ENCODE peak calls at places on chromosomes 4 and X, in eight cellular contexts. T, L, N, V, R, C, I and U are unnamed samples. For H3K27me3, the result is how much of the 10 kb centered on the place peaks cover.

GRCh38 chrX:97828454-97828853 is 944.7 kb downstream of the RPA4 start:
- ATAC-seq in C (no peak), R (no peak), V (no peak), T (no peak), N (no peak), I (no peak), L (no peak), U (no peak)

GRCh38 chr4:5759236-5760075 is 48.5 kb downstream of the EVC start:
- ATAC-seq in I (no peak), T (no peak), C (no peak), L (no peak), R (no peak), N (no peak), V (no peak), U (no peak)

GRCh38 chr4:7978489-7978888 is 38.8 kb upstream of the AFAP1 start:
- ATAC-seq in R (peak), I (no peak), T (no peak), V (peak), N (peak), C (peak), L (no peak), U (no peak)

GRCh38 chr4:140622333-140622958 is 53.7 kb upstream of the UCP1 start:
- ATAC-seq in N (no peak), L (peak), C (no peak), I (no peak), R (no peak), V (no peak), T (no peak), U (peak)

GRCh38 chr4:119037709-119038463 is 97.7 kb upstream of the MYOZ2 start:
- ATAC-seq in N (peak), V (no peak), T (no peak), I (peak), R (no peak), L (no peak), C (no peak), U (no peak)

GRCh38 chrX:281166-281999 is at the start of gene PLCXD1:
- ATAC-seq in T (no peak), I (no peak), C (peak), R (no peak), V (peak), L (peak), N (no peak), U (no peak)

GRCh38 chr4:39812500-39812899 is 114.6 kb downstream of the UBE2K start:
- ATAC-seq in L (no peak), C (no peak), T (peak), N (no peak), I (no peak), R (no peak), V (no peak), U (no peak)

GRCh38 chr4:37604464-37604863 is 81.7 kb downstream of the RELL1 start:
- ATAC-seq in I (no peak), T (no peak), L (no peak), V (no peak), C (no peak), R (peak), N (no peak), U (no peak)

GRCh38 chrX:134669378-134670098 is 11.3 kb upstream of the PLAC1 start:
- ATAC-seq in C (peak), V (peak), L (no peak), R (peak), I (no peak), N (peak), T (no peak), U (peak)

GRCh38 chrX:3286196-3286920 is 60.1 kb downstream of the MXRA5 start:
- ATAC-seq in I (no peak), R (no peak), V (peak), L (no peak), C (peak), T (no peak), N (no peak), U (no peak)

GRCh38 chr4:78737020-78737419 is 39.1 kb upstream of the BMP2K start:
- ATAC-seq in T (no peak), C (no peak), N (no peak), V (no peak), L (no peak), I (no peak), R (no peak), U (no peak)

GRCh38 chr4:11507920-11508319 is 79.2 kb upstream of the HS3ST1 start:
- ATAC-seq in T (no peak), I (no peak), V (no peak), L (no peak), C (no peak), R (no peak), N (no peak), U (no peak)

GRCh38 chr4:78552398-78553396 is 1.1 kb downstream of the ANXA3 start:
- ATAC-seq in N (peak), L (peak), R (peak), C (peak), T (no peak), I (peak), V (no peak), U (peak)

GRCh38 chr4:74157116-74157742 is 689 bp upstream of the MTHFD2L start:
- ATAC-seq in R (peak), N (no peak), T (no peak), L (peak), V (peak), I (no peak), C (no peak), U (no peak)

GRCh38 chr4:122705035-122705434 is 27.5 kb upstream of the BBS12 start:
- ATAC-seq in R (no peak), N (no peak), L (no peak), T (no peak), C (no peak), V (no peak), I (no peak), U (no peak)

GRCh38 chr4:56668267-56668666 is 12.8 kb downstream of the HOPX start:
- ATAC-seq in T (no peak), C (no peak), I (no peak), V (no peak), N (peak), R (peak), L (no peak), U (no peak)

GRCh38 chr4:38368612-38369011 is 295.4 kb upstream of the KLF3 start:
- ATAC-seq in T (no peak), V (no peak), I (no peak), L (no peak), N (no peak), R (peak), C (no peak), U (no peak)

GRCh38 chrX:69362889-69363288 is 141.2 kb upstream of the NALF2 start:
- ATAC-seq in R (peak), L (no peak), V (no peak), T (no peak), N (peak), C (no peak), I (no peak), U (peak)

GRCh38 chr4:70892086-70892769 is 9.9 kb upstream of the MOB1B start:
- ATAC-seq in I (peak), V (no peak), T (no peak), L (no peak), N (peak), C (no peak), R (peak), U (peak)

GRCh38 chr4:90187148-90187884 is 60.1 kb downstream of the CCSER1 start:
- ATAC-seq in I (no peak), T (no peak), L (no peak), C (no peak), V (no peak), N (no peak), R (no peak), U (no peak)

GRCh38 chr4:6546681-6547447 is 28.1 kb upstream of the MAN2B2 start:
- ATAC-seq in L (peak), C (peak), V (peak), N (peak), T (peak), R (peak), I (peak), U (no peak)

GRCh38 chr4:105189855-105190650 is 43.4 kb downstream of the TET2 start:
- ATAC-seq in C (no peak), R (peak), L (no peak), N (peak), I (no peak), T (no peak), V (no peak), U (no peak)

DNA sequence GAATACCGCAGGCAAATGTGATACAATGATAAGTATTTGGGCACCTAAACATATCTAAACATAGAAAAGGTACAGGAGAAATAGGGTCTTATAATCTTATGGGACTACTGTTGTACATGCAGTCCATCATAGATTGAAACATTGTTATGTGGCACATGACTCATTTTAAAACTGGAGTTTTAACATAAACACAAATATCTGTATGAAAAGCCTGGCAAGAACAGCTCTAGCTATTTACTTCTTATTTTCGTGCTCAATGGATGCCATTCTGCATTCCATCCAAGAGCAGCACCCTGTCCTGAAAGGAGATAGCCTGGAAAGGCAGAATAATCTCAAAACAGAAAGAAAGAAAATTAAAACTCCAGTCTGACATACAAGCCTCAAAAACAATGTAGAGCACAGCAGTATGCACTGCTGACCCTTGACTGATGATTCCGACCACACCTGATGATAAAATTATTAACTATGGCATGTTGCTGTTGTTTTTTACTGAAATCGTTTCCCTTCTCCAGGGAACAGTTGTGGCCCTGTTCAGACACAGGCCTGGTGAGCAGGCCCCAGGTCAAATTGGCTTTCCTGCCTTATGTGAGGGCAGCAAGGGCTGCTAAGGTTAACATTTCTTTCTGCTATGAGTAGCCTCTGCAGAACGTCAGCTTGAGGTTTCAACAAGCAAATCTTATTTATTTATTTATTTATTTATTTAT is 152.7 kb downstream of the APBB2 start:
- ATAC-seq in C (no peak), L (no peak), T (no peak), N (no peak), I (no peak), R (no peak), V (no peak), U (no peak)
- H3K27me3 ChIP-seq in C (under half), L (under half), T (under half), N (under half), I (under half), R (under half), V (under half), U (under half)

GRCh38 chrX:55057691-55058249 is 17.1 kb upstream of the PAGE2B start:
- ATAC-seq in R (peak), V (peak), T (peak), N (peak), I (peak), L (no peak), C (peak), U (peak)
- H3K4me3 ChIP-seq in R (no peak), V (no peak), T (peak), N (peak), I (no peak), L (no peak), C (no peak), U (peak)

DNA sequence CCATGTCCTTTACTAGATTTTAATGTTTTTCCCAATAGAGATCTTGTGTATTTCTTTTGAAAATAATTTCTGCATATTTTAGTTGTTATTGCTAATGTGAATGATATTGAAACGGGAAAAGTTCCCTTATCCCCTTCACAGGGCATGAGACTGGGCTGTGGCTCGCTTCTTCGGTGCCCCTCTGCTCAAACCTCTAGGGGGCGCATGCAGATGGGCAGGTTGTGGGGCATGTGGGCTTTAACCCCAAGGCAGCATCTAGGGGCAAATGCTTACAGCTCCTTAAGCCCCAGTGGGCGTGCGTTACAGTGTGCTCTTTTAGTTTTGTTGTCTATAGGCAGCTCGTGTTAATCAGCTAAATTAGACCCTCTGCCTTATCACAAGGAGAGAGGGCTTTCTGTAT is 194.7 kb downstream of the OPHN1 start:
- ATAC-seq in V (no peak), C (no peak), N (no peak), R (no peak), T (no peak), I (no peak), L (peak), U (no peak)
- H3K27me3 ChIP-seq in V (under half), C (under half), N (under half), R (under half), T (under half), I (under half), L (under half), U (under half)

DNA sequence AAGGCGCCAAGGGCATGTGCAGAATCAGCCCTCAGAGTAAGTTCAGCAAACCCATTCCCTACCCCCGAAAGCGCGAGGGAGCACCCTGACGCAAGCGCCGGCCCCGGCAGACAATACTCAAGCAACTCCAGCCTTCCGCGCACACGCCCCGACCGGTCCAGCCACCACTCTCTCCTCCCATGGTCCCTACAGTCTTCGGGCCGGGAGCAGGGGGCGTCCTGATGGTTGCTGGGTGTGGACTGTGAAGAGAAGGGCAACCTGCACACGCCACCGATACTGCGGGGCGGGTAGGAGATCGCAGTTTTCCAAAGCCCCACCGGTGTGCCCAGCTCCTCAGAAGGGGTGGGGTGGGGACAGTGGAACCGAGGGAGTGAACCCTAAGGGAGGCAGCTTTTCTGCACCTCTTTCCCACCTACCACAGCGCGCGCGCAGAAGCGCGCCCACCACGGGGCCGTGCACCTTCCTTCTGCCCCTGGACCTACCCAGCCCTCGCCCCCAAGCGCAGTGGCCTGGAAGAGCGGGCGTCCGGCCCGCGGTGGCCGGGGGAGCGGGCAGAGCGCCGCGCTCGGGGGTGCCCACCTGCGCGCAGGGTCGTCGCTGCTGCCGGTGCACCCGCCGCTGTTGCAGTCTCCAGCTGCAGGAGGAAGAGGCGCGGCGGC is 650.2 kb upstream of the DIPK2B start:
- ATAC-seq in V (peak), L (peak), N (peak), C (peak), R (peak), I (peak), T (peak), U (peak)
- H3K4me3 ChIP-seq in V (peak), L (peak), N (peak), C (peak), R (peak), I (peak), T (peak), U (peak)

GRCh38 chr4:144969793-144970192 is 128.2 kb downstream of the ANAPC10 start:
- ATAC-seq in C (no peak), I (no peak), T (no peak), R (no peak), N (no peak), L (no peak), V (no peak), U (no peak)

GRCh38 chr4:144968606-144969005 is 129.4 kb downstream of the ANAPC10 start:
- ATAC-seq in C (no peak), N (no peak), L (no peak), T (no peak), I (no peak), V (no peak), R (no peak), U (no peak)

GRCh38 chr4:144970597-144970996 is 127.4 kb downstream of the ANAPC10 start:
- ATAC-seq in L (no peak), V (no peak), R (no peak), C (no peak), N (no peak), I (no peak), T (no peak), U (no peak)

GRCh38 chr4:144962300-144962699 is 135.7 kb downstream of the ANAPC10 start:
- ATAC-seq in I (no peak), V (no peak), N (no peak), C (no peak), L (no peak), R (no peak), T (no peak), U (no peak)

GRCh38 chr4:144967161-144967560 is 130.8 kb downstream of the ANAPC10 start:
- ATAC-seq in V (no peak), I (no peak), L (no peak), N (no peak), C (peak), T (no peak), R (no peak), U (no peak)
- H3K27me3 ChIP-seq in V (under half), I (under half), L (under half), N (under half), C (under half), T (under half), R (under half), U (under half)

DNA sequence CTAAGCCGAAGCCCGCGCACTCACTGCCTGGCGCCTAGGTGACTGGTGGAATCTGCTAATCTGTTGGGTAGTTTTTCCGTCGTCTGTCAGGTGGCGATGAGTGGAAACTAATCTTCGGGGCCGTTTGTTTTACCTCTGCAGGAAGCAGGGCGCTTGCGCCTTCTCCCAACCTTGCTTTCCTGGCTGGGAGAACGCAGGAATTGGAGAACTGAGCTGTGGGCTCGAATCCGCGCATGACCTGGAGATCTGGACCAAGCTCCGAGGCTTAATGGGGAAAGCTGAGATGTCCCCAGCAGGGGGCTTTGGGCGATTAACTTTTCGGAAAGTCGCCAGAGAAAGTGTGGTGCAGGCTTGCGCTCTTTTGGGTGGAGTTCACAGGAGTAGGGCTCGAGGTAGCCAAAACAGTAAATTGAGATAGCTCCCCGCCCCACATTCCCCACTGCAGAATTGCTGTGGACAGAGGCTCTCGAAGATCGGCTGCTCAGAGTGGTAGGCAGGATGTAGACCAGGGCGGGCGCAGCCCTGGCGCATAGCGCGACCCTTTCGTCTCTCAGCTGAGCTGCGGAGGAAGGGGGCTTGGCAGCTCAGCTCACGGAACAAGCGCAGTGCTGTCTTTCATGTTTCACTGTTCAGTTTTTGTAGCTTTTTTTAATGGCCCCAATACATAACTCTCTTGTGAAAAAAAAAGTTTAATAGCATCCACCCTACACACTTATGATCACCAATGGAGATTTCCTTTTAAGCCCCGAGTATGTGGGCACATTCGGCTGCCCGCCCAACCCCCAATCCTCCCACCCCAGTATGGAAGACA is 2.7 kb upstream of the FGF5 start:
- ATAC-seq in V (no peak), L (no peak), T (no peak), R (no peak), N (no peak), I (no peak), C (no peak), U (no peak)
- H3K4me3 ChIP-seq in V (no peak), L (no peak), T (no peak), R (no peak), N (no peak), I (no peak), C (no peak), U (no peak)

DNA sequence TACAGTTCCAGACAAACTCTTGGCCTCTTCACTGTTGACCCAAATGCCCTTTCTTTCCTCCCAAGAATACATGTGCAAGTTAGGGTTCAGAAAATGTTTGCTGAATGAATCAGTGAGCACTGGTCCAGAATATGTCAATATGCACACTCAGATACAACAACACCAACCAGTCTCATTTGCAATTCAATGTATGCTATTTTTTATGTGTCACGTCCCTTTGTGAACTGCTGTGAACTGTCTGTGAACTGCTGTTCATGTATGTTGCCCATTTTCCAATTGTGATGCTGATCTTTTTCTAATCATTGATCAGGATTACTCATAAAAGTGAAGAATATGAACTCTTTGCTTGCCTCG is 17.8 kb downstream of the GAB3 start:
- ATAC-seq in T (no peak), V (peak), R (no peak), I (no peak), C (peak), N (no peak), L (no peak), U (no peak)
- H3K27me3 ChIP-seq in T (under half), V (under half), R (under half), I (under half), C (under half), N (under half), L (under half), U (under half)

GRCh38 chrX:24054182-24055042 is at the start of gene EIF2S3:
- ATAC-seq in I (peak), C (peak), V (peak), N (peak), T (peak), L (peak), R (peak), U (peak)

GRCh38 chrX:24055043-24055356 is 244 bp downstream of the EIF2S3 start:
- ATAC-seq in R (peak), I (peak), V (peak), N (peak), L (peak), C (peak), T (peak), U (peak)
- H3K4me3 ChIP-seq in R (no peak), I (peak), V (no peak), N (peak), L (no peak), C (no peak), T (peak), U (peak)